ENCODE peak calls at places on chromosomes 4 and X, in five cellular contexts. Y, U, E, O and R are unnamed samples.

GRCh38 chr4:128700659-128701350 is 108.7 kb upstream of the JADE1 start:
- DNase-seq in Y (no peak), U (no peak), E (no peak), O (no peak), R (no peak)

GRCh38 chrX:147884958-147885357 is 26.8 kb upstream of the FMR1 start:
- DNase-seq in Y (no peak), U (no peak), E (no peak), O (no peak), R (no peak)

GRCh38 chrX:135308345-135308855 is 880 bp upstream of the ETDC start:
- DNase-seq in Y (no peak), U (no peak), E (no peak), O (no peak), R (no peak)

GRCh38 chr4:85474818-85475630 is at the start of gene ARHGAP24:
- DNase-seq in Y (no peak), U (peak; percentile 91), E (no peak), O (peak; percentile 43), R (peak; percentile 60)

GRCh38 chr4:15653864-15654391 is 1.2 kb downstream of the FBXL5 start:
- DNase-seq in Y (no peak), U (no peak), E (no peak), O (no peak), R (peak; percentile 58)

GRCh38 chrX:74119016-74119910 is 184.7 kb upstream of the ZCCHC13 start:
- DNase-seq in Y (no peak), U (no peak), E (no peak), O (no peak), R (no peak)

GRCh38 chrX:111131572-111131971 is 35.6 kb downstream of the PAK3 start:
- DNase-seq in Y (no peak), U (no peak), E (no peak), O (no peak), R (no peak)

GRCh38 chr4:16377887-16378286 is 151.6 kb upstream of the TAPT1 start:
- DNase-seq in Y (no peak), U (no peak), E (no peak), O (no peak), R (no peak)

GRCh38 chr4:70678383-70678999 is 9.8 kb upstream of the UTP3 start:
- DNase-seq in Y (no peak), U (no peak), E (no peak), O (no peak), R (no peak)

GRCh38 chr4:16161866-16162408 is 64.3 kb downstream of the TAPT1 start:
- DNase-seq in Y (no peak), U (no peak), E (no peak), O (no peak), R (no peak)

GRCh38 chr4:6446538-6447451 is 25.6 kb downstream of the PPP2R2C start:
- DNase-seq in Y (no peak), U (no peak), E (no peak), O (no peak), R (peak; percentile 77)

GRCh38 chr4:40607224-40607623 is 22.4 kb downstream of the RBM47 start:
- DNase-seq in Y (no peak), U (no peak), E (no peak), O (no peak), R (no peak)

GRCh38 chr4:113467581-113467980 is 294.0 kb downstream of the CAMK2D start:
- DNase-seq in Y (no peak), U (no peak), E (no peak), O (no peak), R (peak; percentile 32)

GRCh38 chr4:58849026-58849425 is 1738.8 kb upstream of the IGFBP7 start:
- DNase-seq in Y (no peak), U (no peak), E (no peak), O (no peak), R (no peak)

GRCh38 chr4:74451214-74451661 is 6.3 kb downstream of the AREG start:
- DNase-seq in Y (no peak), U (no peak), E (no peak), O (no peak), R (no peak)

GRCh38 chr4:181559637-181560036 is 683.6 kb upstream of the TENM3 start:
- DNase-seq in Y (no peak), U (no peak), E (no peak), O (no peak), R (no peak)

GRCh38 chr4:25253072-25253447 is 19.2 kb downstream of the PI4K2B start:
- DNase-seq in Y (no peak), U (no peak), E (no peak), O (no peak), R (no peak)

GRCh38 chrX:349196-349595 is 30.6 kb upstream of the GTPBP6 start:
- DNase-seq in Y (no peak), U (peak; percentile 47), E (no peak), O (no peak), R (peak; percentile 81)

GRCh38 chr4:138728566-138728965 is 287.0 kb upstream of the NOCT start:
- DNase-seq in Y (no peak), U (no peak), E (no peak), O (no peak), R (no peak)

GRCh38 chrX:37883196-37883595 is 35.8 kb upstream of the DYNLT3 start:
- DNase-seq in Y (no peak), U (no peak), E (no peak), O (no peak), R (no peak)

GRCh38 chr4:174358823-174359222 is 75.1 kb downstream of the CEP44 start:
- DNase-seq in Y (no peak), U (no peak), E (no peak), O (peak; percentile 35), R (peak; percentile 7)

GRCh38 chrX:153469811-153470410 is 465 bp downstream of the HAUS7 start:
- DNase-seq in Y (no peak), U (no peak), E (no peak), O (no peak), R (peak; percentile 18)

GRCh38 chr4:2255501-2256155 is 6.3 kb downstream of the MXD4 start:
- DNase-seq in Y (no peak), U (peak; percentile 76), E (no peak), O (no peak), R (no peak)

GRCh38 chr4:115332078-115332477 is 218.7 kb upstream of the NDST4 start:
- DNase-seq in Y (no peak), U (no peak), E (no peak), O (no peak), R (no peak)

GRCh38 chr4:89249313-89249712 is 58.3 kb downstream of the GPRIN3 start:
- DNase-seq in Y (no peak), U (no peak), E (no peak), O (no peak), R (no peak)

GRCh38 chr4:101020956-101021355 is 326.4 kb downstream of the PPP3CA start:
- DNase-seq in Y (no peak), U (no peak), E (no peak), O (no peak), R (no peak)

GRCh38 chrX:77342028-77342427 is 105.2 kb upstream of the FGF16 start:
- DNase-seq in Y (no peak), U (no peak), E (no peak), O (no peak), R (no peak)

GRCh38 chr4:153787156-153787555 is 1.7 kb downstream of the SFRP2 start:
- DNase-seq in Y (no peak), U (no peak), E (no peak), O (no peak), R (no peak)

GRCh38 chr4:58553031-58553430 is 1442.8 kb upstream of the IGFBP7 start:
- DNase-seq in Y (no peak), U (no peak), E (no peak), O (no peak), R (no peak)

GRCh38 chr4:19850909-19851308 is 400.8 kb upstream of the SLIT2 start:
- DNase-seq in Y (no peak), U (no peak), E (no peak), O (no peak), R (no peak)

GRCh38 chr4:7821245-7822165 is 118.2 kb downstream of the AFAP1 start:
- DNase-seq in Y (no peak), U (peak; percentile 70), E (no peak), O (no peak), R (no peak)

GRCh38 chr4:2243682-2244380 is 1.9 kb upstream of the HAUS3 start:
- DNase-seq in Y (no peak), U (peak; percentile 78), E (no peak), O (no peak), R (peak; percentile 82)

GRCh38 chrX:128106630-128107029 is 54.4 kb upstream of the ACTRT1 start:
- DNase-seq in Y (no peak), U (no peak), E (no peak), O (no peak), R (no peak)